ENCODE peak calls at places on chromosomes 7 and 10, in seven cellular contexts. O is endothelial cell of umbilical vein, R is prostate gland, Q is HepG2, F is body of pancreas, L is uterus, J is right lobe of liver. I is an unnamed sample.

GRCh38 chr7:69608878-69609277 is 10.6 kb downstream of the AUTS2 start:
- DNase-seq in O (no peak), R (no peak), Q (no peak), F (no peak), L (no peak), J (no peak), I (no peak)

GRCh38 chr7:138089080-138089901 is 13.0 kb downstream of the AKR1D1 start:
- DNase-seq in O (no peak), R (no peak), Q (peak; percentile 48), F (no peak), L (no peak), J (peak; percentile 67), I (no peak)

GRCh38 chr10:5466451-5466996 is 32.8 kb downstream of the CALML5 start:
- DNase-seq in O (no peak), R (peak; percentile 80), Q (peak; percentile 37), F (peak; percentile 93), L (peak; percentile 63), J (peak; percentile 67), I (no peak)

GRCh38 chr7:24722386-24723177 is 34.7 kb downstream of the GSDME start:
- DNase-seq in O (peak; percentile 36), R (no peak), Q (no peak), F (no peak), L (no peak), J (no peak), I (no peak)

GRCh38 chr7:121480058-121480457 is 84.0 kb upstream of the FAM3C start:
- DNase-seq in O (no peak), R (peak; percentile 13), Q (peak; percentile 7), F (no peak), L (no peak), J (no peak), I (no peak)

GRCh38 chr10:110218627-110219026 is 11.2 kb downstream of the MXI1 start:
- DNase-seq in O (no peak), R (no peak), Q (no peak), F (no peak), L (no peak), J (no peak), I (no peak)

GRCh38 chr7:19558527-19558926 is 150.3 kb downstream of the POLR1F start:
- DNase-seq in O (no peak), R (no peak), Q (no peak), F (no peak), L (no peak), J (no peak), I (no peak)

GRCh38 chr7:121151663-121152344 is 163.3 kb downstream of the CPED1 start:
- DNase-seq in O (no peak), R (no peak), Q (no peak), F (peak; percentile 33), L (no peak), J (no peak), I (no peak)

GRCh38 chr7:158487546-158488224 is 99.9 kb downstream of the PTPRN2 start:
- DNase-seq in O (no peak), R (no peak), Q (no peak), F (no peak), L (no peak), J (no peak), I (no peak)

GRCh38 chr10:78782441-78782840 is 286.3 kb upstream of the ZMIZ1 start:
- DNase-seq in O (no peak), R (no peak), Q (no peak), F (no peak), L (no peak), J (no peak), I (no peak)

GRCh38 chr10:73828166-73828565 is 16.8 kb upstream of the NDST2 start:
- DNase-seq in O (no peak), R (no peak), Q (no peak), F (no peak), L (no peak), J (no peak), I (no peak)

GRCh38 chr7:140604760-140605159 is 35.9 kb downstream of the DENND2A start:
- DNase-seq in O (no peak), R (no peak), Q (peak; percentile 27), F (no peak), L (no peak), J (no peak), I (no peak)

GRCh38 chr10:132313305-132313704 is 5.6 kb upstream of the STK32C start:
- DNase-seq in O (no peak), R (no peak), Q (no peak), F (no peak), L (no peak), J (no peak), I (no peak)

GRCh38 chr7:122676466-122676865 is 22.5 kb downstream of the RNF133 start:
- DNase-seq in O (no peak), R (no peak), Q (no peak), F (no peak), L (no peak), J (no peak), I (no peak)

GRCh38 chr7:41118490-41118889 is 584.4 kb downstream of the INHBA start:
- DNase-seq in O (no peak), R (no peak), Q (no peak), F (no peak), L (no peak), J (no peak), I (no peak)

GRCh38 chr7:102444961-102445673 is 11.7 kb downstream of the ORAI2 start:
- DNase-seq in O (no peak), R (no peak), Q (no peak), F (no peak), L (no peak), J (no peak), I (no peak)

GRCh38 chr7:80584778-80585177 is 53.7 kb upstream of the CD36 start:
- DNase-seq in O (no peak), R (no peak), Q (peak; percentile 29), F (peak; percentile 47), L (no peak), J (no peak), I (peak; percentile 31)

GRCh38 chr10:10293431-10293830 is 724.2 kb upstream of the CELF2 start:
- DNase-seq in O (no peak), R (no peak), Q (no peak), F (no peak), L (peak; percentile 39), J (no peak), I (no peak)

GRCh38 chr7:136023134-136023869 is 46.1 kb upstream of the MTPN start:
- DNase-seq in O (no peak), R (peak; percentile 44), Q (no peak), F (no peak), L (no peak), J (no peak), I (no peak)

GRCh38 chr10:924524-924859 is 7.0 kb downstream of the LARP4B start:
- DNase-seq in O (no peak), R (no peak), Q (no peak), F (no peak), L (no peak), J (no peak), I (no peak)
- TF ChIP-seq POLR2A in O (no peak), R (no peak), Q (no peak), F (no peak), L (no peak), J (no peak), I (no peak)

GRCh38 chr7:79453558-79454324 is at the start of gene MAGI2:
- DNase-seq in O (peak; percentile 91), R (peak; percentile 43), Q (peak; percentile 41), F (peak; percentile 69), L (peak; percentile 87), J (peak; percentile 88), I (peak; percentile 49)
- TF ChIP-seq POLR2A in O (peak; percentile 79), R (no peak), Q (peak; percentile 64), F (peak; percentile 47), L (peak; percentile 53), J (peak; percentile 62), I (no peak)

DNA sequence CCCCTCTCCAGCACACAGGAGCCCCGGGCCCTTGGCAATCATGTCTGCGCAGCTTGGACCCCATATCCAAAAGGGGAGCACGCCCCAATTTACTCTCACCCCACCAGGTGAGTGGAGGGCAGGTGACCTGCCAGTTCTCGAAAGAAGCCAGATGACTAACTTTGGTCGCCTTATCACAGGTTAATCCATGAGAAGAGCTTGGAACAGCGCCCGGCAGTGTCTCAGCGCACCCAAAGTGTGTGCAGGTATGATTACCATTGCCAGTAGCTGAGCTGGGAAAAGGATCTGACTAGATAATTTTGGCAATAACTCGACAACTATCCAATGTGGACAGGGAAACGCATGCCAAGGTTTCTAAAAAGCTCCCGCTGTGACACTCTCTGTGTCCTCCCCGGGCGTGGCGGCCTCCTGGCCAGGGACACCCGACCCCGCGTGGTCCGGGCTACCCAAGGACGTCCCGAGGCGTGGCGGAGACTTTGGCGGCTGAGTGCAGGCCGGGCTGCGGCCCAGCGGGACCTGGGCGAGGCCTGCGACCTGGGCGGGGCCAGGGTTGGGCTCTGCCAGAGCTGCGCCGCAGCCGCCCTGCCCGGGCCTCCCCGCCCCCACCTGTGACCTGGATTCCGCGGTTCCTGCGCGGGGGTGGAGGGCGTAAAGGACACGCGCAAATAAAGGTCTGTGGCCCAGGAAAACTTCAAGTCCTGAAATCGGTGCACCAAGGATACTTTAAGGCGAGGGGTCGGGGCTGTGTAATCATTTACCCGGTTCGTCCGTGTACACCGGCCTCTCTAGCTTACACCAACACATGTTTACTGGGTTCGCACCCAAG is 13.7 kb upstream of the WAPL start:
- DNase-seq in O (peak; percentile 19), R (peak; percentile 44), Q (peak; percentile 38), F (peak; percentile 94), L (peak; percentile 51), J (peak; percentile 97), I (peak; percentile 71)
- TF ChIP-seq POLR2A in O (no peak), R (no peak), Q (peak; percentile 58), F (peak; percentile 72), L (no peak), J (peak; percentile 34), I (peak; percentile 32)

DNA sequence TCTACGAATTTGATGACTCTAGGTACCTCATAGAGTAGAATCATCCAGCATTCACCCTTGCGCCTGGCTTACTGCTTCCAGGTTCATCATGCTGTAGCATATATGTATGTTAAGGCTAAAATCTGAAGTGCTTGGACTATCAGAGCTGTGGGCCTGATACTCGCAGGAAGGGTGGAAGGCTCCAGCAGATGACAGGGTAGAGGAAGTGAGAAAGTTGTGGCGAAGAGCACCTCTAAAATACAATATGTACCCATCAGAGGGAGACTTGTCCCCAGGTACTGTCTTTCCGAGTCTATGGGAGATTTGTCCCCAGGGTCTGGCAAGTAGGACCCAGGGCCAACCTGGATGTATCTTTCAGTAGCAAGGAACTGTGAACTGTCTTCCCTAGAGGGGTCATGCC is 48.1 kb upstream of the PLEKHA1 start:
- DNase-seq in O (no peak), R (no peak), Q (no peak), F (no peak), L (no peak), J (no peak), I (no peak)
- TF ChIP-seq POLR2A in O (no peak), R (no peak), Q (no peak), F (no peak), L (no peak), J (no peak), I (no peak)

GRCh38 chr10:69392481-69393000 is 24.2 kb downstream of the TACR2 start:
- DNase-seq in O (peak; percentile 78), R (peak; percentile 90), Q (peak; percentile 69), F (peak; percentile 89), L (peak; percentile 85), J (peak; percentile 83), I (peak; percentile 94)
- TF ChIP-seq POLR2A in O (no peak), R (no peak), Q (no peak), F (no peak), L (no peak), J (no peak), I (no peak)

DNA sequence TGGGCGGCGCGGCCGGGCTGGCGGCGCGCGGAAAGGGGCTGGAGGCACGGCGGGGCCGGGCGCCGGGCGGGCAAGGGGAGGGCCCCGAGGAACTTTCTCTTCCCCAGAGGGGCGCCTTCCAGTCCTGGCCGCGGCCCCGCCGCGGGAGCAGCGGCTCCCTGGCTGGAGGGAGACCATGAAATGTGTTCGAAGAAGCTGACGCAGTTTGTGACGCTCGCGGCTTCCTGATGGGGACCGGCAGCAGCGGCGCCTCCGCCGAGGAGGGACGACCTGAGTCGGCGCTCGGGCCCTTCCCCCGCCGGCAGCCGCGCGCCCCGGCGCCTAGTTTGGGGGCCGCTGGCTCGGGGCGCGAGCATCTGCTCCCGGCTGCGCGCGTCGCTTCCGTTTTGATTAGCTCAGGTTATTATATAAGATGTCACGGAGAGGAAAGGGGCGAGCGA is 57.2 kb upstream of the PCGF5 start:
- DNase-seq in O (peak; percentile 55), R (peak; percentile 39), Q (peak; percentile 41), F (peak; percentile 62), L (peak; percentile 63), J (peak; percentile 83), I (peak; percentile 80)
- TF ChIP-seq POLR2A in O (peak; percentile 21), R (no peak), Q (peak; percentile 61), F (peak; percentile 68), L (no peak), J (peak; percentile 64), I (no peak)

I was measured in erythroblast.